ENCODE peak calls at places on chromosomes 11 and 22, in nine cellular contexts. F, W, E, I, G, Q, D, B and O are unnamed samples.

GRCh38 chr11:56990702-56991101 is 2.0 kb downstream of the OR5AK2 start:
- DNase-seq in F (no peak), W (no peak), E (no peak), I (no peak), G (no peak), Q (no peak), D (no peak), B (no peak), O (no peak)

GRCh38 chr11:121086866-121087265 is 14.2 kb upstream of the TECTA start:
- DNase-seq in F (no peak), W (no peak), E (no peak), I (no peak), G (no peak), Q (peak), D (peak), B (no peak), O (no peak)

GRCh38 chr11:2827256-2827655 is 58.3 kb downstream of the CDKN1C start:
- DNase-seq in F (no peak), W (no peak), E (no peak), I (no peak), G (no peak), Q (peak), D (no peak), B (no peak), O (no peak)

GRCh38 chr22:37427711-37428635 is 694 bp upstream of the ELFN2 start:
- DNase-seq in F (no peak), W (no peak), E (no peak), I (no peak), G (no peak), Q (no peak), D (no peak), B (no peak), O (no peak)

GRCh38 chr11:45879803-45880685 is 5.4 kb upstream of the MAPK8IP1 start:
- DNase-seq in F (no peak), W (no peak), E (no peak), I (no peak), G (no peak), Q (peak), D (no peak), B (no peak), O (no peak)

GRCh38 chr11:57240007-57240406 is 3.0 kb upstream of the APLNR start:
- DNase-seq in F (no peak), W (no peak), E (no peak), I (no peak), G (peak), Q (no peak), D (no peak), B (no peak), O (no peak)

GRCh38 chr22:36374603-36375024 is 13.2 kb downstream of the MYH9 start:
- DNase-seq in F (no peak), W (peak), E (no peak), I (no peak), G (no peak), Q (peak), D (no peak), B (no peak), O (no peak)

GRCh38 chr11:111561801-111562325 is 21.3 kb downstream of the LAYN start:
- DNase-seq in F (no peak), W (peak), E (no peak), I (no peak), G (no peak), Q (peak), D (peak), B (no peak), O (no peak)

GRCh38 chr22:25201557-25202273 is 2.1 kb downstream of the CRYBB3 start:
- DNase-seq in F (no peak), W (no peak), E (no peak), I (no peak), G (no peak), Q (no peak), D (no peak), B (no peak), O (no peak)

GRCh38 chr11:96328395-96329010 is 14.5 kb downstream of the MAML2 start:
- DNase-seq in F (no peak), W (no peak), E (no peak), I (no peak), G (no peak), Q (peak), D (no peak), B (no peak), O (no peak)

GRCh38 chr22:25750569-25751173 is 8.7 kb downstream of the MYO18B start:
- DNase-seq in F (no peak), W (no peak), E (no peak), I (no peak), G (no peak), Q (no peak), D (no peak), B (no peak), O (no peak)

GRCh38 chr11:130371004-130371590 is 56.4 kb upstream of the ZBTB44 start:
- DNase-seq in F (no peak), W (no peak), E (no peak), I (no peak), G (no peak), Q (no peak), D (no peak), B (no peak), O (no peak)

GRCh38 chr11:104967493-104968364 is 645 bp downstream of the CASP4 start:
- DNase-seq in F (no peak), W (no peak), E (no peak), I (no peak), G (no peak), Q (peak), D (peak), B (no peak), O (no peak)

GRCh38 chr11:20003357-20003756 is 156.9 kb downstream of the DBX1 start:
- DNase-seq in F (no peak), W (peak), E (no peak), I (no peak), G (no peak), Q (no peak), D (no peak), B (no peak), O (no peak)

GRCh38 chr22:24086310-24086709 is 75.2 kb downstream of the CABIN1 start:
- DNase-seq in F (no peak), W (no peak), E (no peak), I (no peak), G (no peak), Q (no peak), D (no peak), B (no peak), O (no peak)

GRCh38 chr11:18939314-18939713 is at the start of gene MRGPRX1:
- DNase-seq in F (no peak), W (no peak), E (no peak), I (no peak), G (no peak), Q (no peak), D (no peak), B (no peak), O (no peak)

GRCh38 chr11:133355095-133355494 is 177.2 kb downstream of the OPCML start:
- DNase-seq in F (no peak), W (no peak), E (no peak), I (no peak), G (no peak), Q (no peak), D (no peak), B (no peak), O (no peak)

GRCh38 chr22:23302171-23303002 is 122.1 kb downstream of the BCR start:
- DNase-seq in F (no peak), W (no peak), E (no peak), I (no peak), G (no peak), Q (no peak), D (no peak), B (no peak), O (peak)

GRCh38 chr11:94738746-94739145 is 29.4 kb upstream of the AMOTL1 start:
- DNase-seq in F (no peak), W (no peak), E (no peak), I (no peak), G (no peak), Q (no peak), D (no peak), B (no peak), O (no peak)

GRCh38 chr11:77046060-77046501 is 11.9 kb downstream of the B3GNT6 start:
- DNase-seq in F (peak), W (peak), E (peak), I (peak), G (peak), Q (no peak), D (peak), B (peak), O (peak)

GRCh38 chr11:31656051-31656450 is 146.5 kb downstream of the ELP4 start:
- DNase-seq in F (no peak), W (no peak), E (no peak), I (no peak), G (no peak), Q (peak), D (no peak), B (no peak), O (no peak)